ENCODE peak calls at places on chromosome X, in ten cellular contexts. One of them, this sample, is unnamed.
A peak's percentile ranks its signal among the peaks of the same experiment; 100 is the strongest.

GRCh38 chrX:140091276-140091886 is 126.1 kb upstream of the CXorf66 start:
- DNase-seq in HCT116: no peak
- DNase-seq in stomach: peak; percentile 36
- DNase-seq in tibial nerve: no peak
- DNase-seq in breast epithelium: no peak
- DNase-seq in IMR-90: no peak
- DNase-seq in gastrocnemius medialis: no peak
- DNase-seq in ovary: peak; percentile 36
- DNase-seq in K562: peak; percentile 37
- DNase-seq in Peyer's patch: peak; percentile 46
- DNase-seq in this sample: peak; percentile 19

GRCh38 chrX:120485562-120486520 is 16.7 kb upstream of the LAMP2 start:
- DNase-seq in breast epithelium: peak; percentile 60
- DNase-seq in ovary: peak; percentile 87
- DNase-seq in tibial nerve: peak; percentile 66
- DNase-seq in stomach: peak; percentile 76
- DNase-seq in K562: peak; percentile 70
- DNase-seq in gastrocnemius medialis: peak; percentile 81
- DNase-seq in Peyer's patch: peak; percentile 79
- DNase-seq in HCT116: peak; percentile 80
- DNase-seq in IMR-90: peak; percentile 69
- DNase-seq in this sample: peak; percentile 88

GRCh38 chrX:27132851-27133250 is 330.3 kb downstream of the PPP4R3C start:
- DNase-seq in breast epithelium: no peak
- DNase-seq in HCT116: no peak
- DNase-seq in Peyer's patch: no peak
- DNase-seq in ovary: no peak
- DNase-seq in stomach: no peak
- DNase-seq in IMR-90: no peak
- DNase-seq in tibial nerve: no peak
- DNase-seq in K562: no peak
- DNase-seq in gastrocnemius medialis: no peak
- DNase-seq in this sample: no peak

GRCh38 chrX:108735087-108735679 is 1.2 kb downstream of the IRS4 start:
- DNase-seq in HCT116: no peak
- DNase-seq in breast epithelium: no peak
- DNase-seq in Peyer's patch: no peak
- DNase-seq in stomach: no peak
- DNase-seq in gastrocnemius medialis: no peak
- DNase-seq in IMR-90: no peak
- DNase-seq in tibial nerve: no peak
- DNase-seq in ovary: peak; percentile 45
- DNase-seq in K562: no peak
- DNase-seq in this sample: peak; percentile 40

GRCh38 chrX:40065291-40066046 is 32.3 kb downstream of the BCOR start:
- DNase-seq in stomach: no peak
- DNase-seq in IMR-90: no peak
- DNase-seq in breast epithelium: no peak
- DNase-seq in HCT116: no peak
- DNase-seq in K562: no peak
- DNase-seq in ovary: no peak
- DNase-seq in tibial nerve: no peak
- DNase-seq in Peyer's patch: no peak
- DNase-seq in gastrocnemius medialis: no peak
- DNase-seq in this sample: no peak

GRCh38 chrX:150704030-150704613 is 10.9 kb downstream of the MTMR1 start:
- DNase-seq in stomach: no peak
- DNase-seq in K562: no peak
- DNase-seq in Peyer's patch: no peak
- DNase-seq in breast epithelium: no peak
- DNase-seq in IMR-90: peak; percentile 71
- DNase-seq in gastrocnemius medialis: no peak
- DNase-seq in ovary: no peak
- DNase-seq in HCT116: no peak
- DNase-seq in tibial nerve: no peak
- DNase-seq in this sample: peak; percentile 14

GRCh38 chrX:69362889-69363288 is 141.2 kb upstream of the NALF2 start:
- DNase-seq in K562: no peak
- DNase-seq in breast epithelium: no peak
- DNase-seq in ovary: peak; percentile 54
- DNase-seq in tibial nerve: no peak
- DNase-seq in IMR-90: no peak
- DNase-seq in gastrocnemius medialis: no peak
- DNase-seq in HCT116: no peak
- DNase-seq in Peyer's patch: no peak
- DNase-seq in stomach: no peak
- DNase-seq in this sample: no peak

GRCh38 chrX:130915302-130915701 is 12.3 kb upstream of the ENOX2 start:
- DNase-seq in K562: no peak
- DNase-seq in IMR-90: peak; percentile 37
- DNase-seq in gastrocnemius medialis: no peak
- DNase-seq in Peyer's patch: no peak
- DNase-seq in breast epithelium: no peak
- DNase-seq in HCT116: no peak
- DNase-seq in stomach: no peak
- DNase-seq in ovary: no peak
- DNase-seq in tibial nerve: no peak
- DNase-seq in this sample: no peak

DNA sequence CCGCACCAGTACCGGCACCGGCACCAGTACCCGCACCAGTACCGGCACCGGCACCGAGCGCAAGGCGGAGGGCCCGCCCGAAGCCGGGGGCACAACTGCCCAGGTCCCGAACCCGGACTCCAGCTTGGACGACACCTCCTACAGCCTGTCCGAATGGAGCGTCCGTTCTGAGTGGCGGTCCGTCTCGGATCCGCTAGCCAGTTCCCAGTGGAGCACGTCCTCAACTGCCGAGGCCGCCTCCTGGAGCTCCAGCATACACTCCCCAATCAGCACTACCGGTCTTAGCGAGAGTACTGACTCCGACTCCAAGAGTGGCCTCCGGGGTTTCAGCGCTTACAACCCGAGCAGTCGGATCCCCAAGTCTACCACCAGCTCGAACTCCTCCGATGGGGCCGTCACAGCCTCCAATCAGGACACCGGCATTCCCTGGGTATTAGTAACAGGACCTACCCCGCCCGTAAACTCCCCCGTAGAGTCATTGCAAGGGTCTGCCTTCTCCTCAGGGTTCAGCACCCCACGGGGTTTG is 885 bp upstream of the MAOA start:
- DNase-seq in stomach: peak; percentile 50
- DNase-seq in K562: no peak
- DNase-seq in IMR-90: peak; percentile 3
- DNase-seq in tibial nerve: peak; percentile 12
- DNase-seq in breast epithelium: peak; percentile 20
- DNase-seq in Peyer's patch: peak; percentile 52
- DNase-seq in ovary: no peak
- DNase-seq in HCT116: no peak
- DNase-seq in gastrocnemius medialis: peak; percentile 55
- DNase-seq in this sample: peak; percentile 50
- TF ChIP-seq POLR2A in stomach: no peak
- TF ChIP-seq POLR2A in K562: no peak
- TF ChIP-seq POLR2A in IMR-90: no peak
- TF ChIP-seq POLR2A in tibial nerve: no peak
- TF ChIP-seq POLR2A in breast epithelium: no peak
- TF ChIP-seq POLR2A in Peyer's patch: no peak
- TF ChIP-seq POLR2A in ovary: no peak
- TF ChIP-seq POLR2A in HCT116: no peak
- TF ChIP-seq POLR2A in gastrocnemius medialis: no peak
- TF ChIP-seq POLR2A in this sample: no peak

GRCh38 chrX:111411591-111412371 is at the start of gene DCX:
- DNase-seq in stomach: no peak
- DNase-seq in HCT116: no peak
- DNase-seq in gastrocnemius medialis: no peak
- DNase-seq in tibial nerve: no peak
- DNase-seq in ovary: no peak
- DNase-seq in IMR-90: no peak
- DNase-seq in Peyer's patch: no peak
- DNase-seq in K562: no peak
- DNase-seq in breast epithelium: no peak
- DNase-seq in this sample: no peak

GRCh38 chrX:111409326-111409725 is 2.7 kb downstream of the DCX start:
- DNase-seq in stomach: no peak
- DNase-seq in K562: no peak
- DNase-seq in breast epithelium: no peak
- DNase-seq in HCT116: no peak
- DNase-seq in Peyer's patch: no peak
- DNase-seq in ovary: no peak
- DNase-seq in IMR-90: no peak
- DNase-seq in gastrocnemius medialis: no peak
- DNase-seq in tibial nerve: no peak
- DNase-seq in this sample: no peak

GRCh38 chrX:111407948-111408347 is 4.0 kb downstream of the DCX start:
- DNase-seq in breast epithelium: no peak
- DNase-seq in HCT116: no peak
- DNase-seq in gastrocnemius medialis: no peak
- DNase-seq in Peyer's patch: no peak
- DNase-seq in IMR-90: no peak
- DNase-seq in K562: no peak
- DNase-seq in ovary: no peak
- DNase-seq in stomach: no peak
- DNase-seq in tibial nerve: no peak
- DNase-seq in this sample: no peak

DNA sequence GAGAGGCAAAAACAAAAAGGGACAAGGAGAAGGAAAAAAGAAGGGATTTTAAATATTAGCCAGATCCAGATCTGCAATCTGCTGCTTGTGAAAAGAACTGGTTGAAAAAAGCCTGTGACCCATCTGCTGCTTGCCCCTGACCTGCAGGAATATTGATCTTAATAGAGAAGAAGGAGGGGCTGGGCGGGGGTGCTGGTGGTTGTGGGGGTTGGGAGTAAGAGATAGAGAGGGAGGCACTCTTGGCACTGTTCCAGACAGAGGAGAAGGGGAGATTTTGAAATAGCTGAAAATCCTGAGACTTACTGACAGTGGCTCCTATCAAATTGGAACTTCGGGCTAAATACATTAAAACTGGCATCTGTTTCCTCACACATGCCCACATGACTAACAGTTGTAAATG is 1.5 kb downstream of the DCX start:
- DNase-seq in K562: no peak
- DNase-seq in ovary: no peak
- DNase-seq in stomach: no peak
- DNase-seq in IMR-90: no peak
- DNase-seq in gastrocnemius medialis: no peak
- DNase-seq in breast epithelium: no peak
- DNase-seq in Peyer's patch: no peak
- DNase-seq in HCT116: no peak
- DNase-seq in tibial nerve: no peak
- DNase-seq in this sample: no peak
- H3K4me3 ChIP-seq in K562: no peak overlapping the region
- H3K4me3 ChIP-seq in ovary: no peak overlapping the region
- H3K4me3 ChIP-seq in stomach: no peak overlapping the region
- H3K4me3 ChIP-seq in IMR-90: no peak overlapping the region
- H3K4me3 ChIP-seq in gastrocnemius medialis: no peak overlapping the region
- H3K4me3 ChIP-seq in breast epithelium: no peak overlapping the region
- H3K4me3 ChIP-seq in Peyer's patch: no peak overlapping the region
- H3K4me3 ChIP-seq in HCT116: no peak overlapping the region
- H3K4me3 ChIP-seq in tibial nerve: no peak overlapping the region
- H3K4me3 ChIP-seq in this sample: no peak overlapping the region

GRCh38 chrX:154734101-154734781 is 16.6 kb downstream of the GAB3 start:
- DNase-seq in breast epithelium: peak; percentile 40
- DNase-seq in ovary: peak; percentile 38
- DNase-seq in gastrocnemius medialis: no peak
- DNase-seq in HCT116: no peak
- DNase-seq in IMR-90: peak; percentile 91
- DNase-seq in Peyer's patch: peak; percentile 71
- DNase-seq in tibial nerve: no peak
- DNase-seq in K562: no peak
- DNase-seq in stomach: no peak
- DNase-seq in this sample: no peak
- H3K27me3 ChIP-seq in breast epithelium: no peaks in the 10 kb centered on the region
- H3K27me3 ChIP-seq in ovary: no peaks in the 10 kb centered on the region
- H3K27me3 ChIP-seq in gastrocnemius medialis: no peaks in the 10 kb centered on the region
- H3K27me3 ChIP-seq in HCT116: no peaks in the 10 kb centered on the region
- H3K27me3 ChIP-seq in IMR-90: no peaks in the 10 kb centered on the region
- H3K27me3 ChIP-seq in Peyer's patch: no peaks in the 10 kb centered on the region
- H3K27me3 ChIP-seq in tibial nerve: no peaks in the 10 kb centered on the region
- H3K27me3 ChIP-seq in K562: no peaks in the 10 kb centered on the region
- H3K27me3 ChIP-seq in stomach: no peaks in the 10 kb centered on the region
- H3K27me3 ChIP-seq in this sample: no peaks in the 10 kb centered on the region

GRCh38 chrX:73850124-73851013 is 287.4 kb downstream of the CHIC1 start:
- DNase-seq in breast epithelium: peak; percentile 33
- DNase-seq in Peyer's patch: peak; percentile 69
- DNase-seq in gastrocnemius medialis: no peak
- DNase-seq in ovary: peak; percentile 52
- DNase-seq in K562: peak; percentile 9
- DNase-seq in tibial nerve: no peak
- DNase-seq in stomach: peak; percentile 45
- DNase-seq in IMR-90: peak; percentile 38
- DNase-seq in HCT116: peak; percentile 7
- DNase-seq in this sample: peak; percentile 3

GRCh38 chrX:73847991-73848390 is 285.0 kb downstream of the CHIC1 start:
- DNase-seq in K562: no peak
- DNase-seq in HCT116: no peak
- DNase-seq in stomach: no peak
- DNase-seq in gastrocnemius medialis: no peak
- DNase-seq in IMR-90: no peak
- DNase-seq in ovary: no peak
- DNase-seq in Peyer's patch: no peak
- DNase-seq in tibial nerve: no peak
- DNase-seq in breast epithelium: no peak
- DNase-seq in this sample: no peak

GRCh38 chrX:73852022-73852421 is 289.0 kb downstream of the CHIC1 start:
- DNase-seq in stomach: no peak
- DNase-seq in gastrocnemius medialis: no peak
- DNase-seq in breast epithelium: no peak
- DNase-seq in HCT116: no peak
- DNase-seq in IMR-90: no peak
- DNase-seq in K562: no peak
- DNase-seq in tibial nerve: no peak
- DNase-seq in ovary: no peak
- DNase-seq in Peyer's patch: no peak
- DNase-seq in this sample: no peak

GRCh38 chrX:73849054-73849453 is 286.1 kb downstream of the CHIC1 start:
- DNase-seq in breast epithelium: no peak
- DNase-seq in stomach: no peak
- DNase-seq in ovary: no peak
- DNase-seq in Peyer's patch: no peak
- DNase-seq in HCT116: no peak
- DNase-seq in IMR-90: no peak
- DNase-seq in tibial nerve: no peak
- DNase-seq in K562: no peak
- DNase-seq in gastrocnemius medialis: no peak
- DNase-seq in this sample: no peak

DNA sequence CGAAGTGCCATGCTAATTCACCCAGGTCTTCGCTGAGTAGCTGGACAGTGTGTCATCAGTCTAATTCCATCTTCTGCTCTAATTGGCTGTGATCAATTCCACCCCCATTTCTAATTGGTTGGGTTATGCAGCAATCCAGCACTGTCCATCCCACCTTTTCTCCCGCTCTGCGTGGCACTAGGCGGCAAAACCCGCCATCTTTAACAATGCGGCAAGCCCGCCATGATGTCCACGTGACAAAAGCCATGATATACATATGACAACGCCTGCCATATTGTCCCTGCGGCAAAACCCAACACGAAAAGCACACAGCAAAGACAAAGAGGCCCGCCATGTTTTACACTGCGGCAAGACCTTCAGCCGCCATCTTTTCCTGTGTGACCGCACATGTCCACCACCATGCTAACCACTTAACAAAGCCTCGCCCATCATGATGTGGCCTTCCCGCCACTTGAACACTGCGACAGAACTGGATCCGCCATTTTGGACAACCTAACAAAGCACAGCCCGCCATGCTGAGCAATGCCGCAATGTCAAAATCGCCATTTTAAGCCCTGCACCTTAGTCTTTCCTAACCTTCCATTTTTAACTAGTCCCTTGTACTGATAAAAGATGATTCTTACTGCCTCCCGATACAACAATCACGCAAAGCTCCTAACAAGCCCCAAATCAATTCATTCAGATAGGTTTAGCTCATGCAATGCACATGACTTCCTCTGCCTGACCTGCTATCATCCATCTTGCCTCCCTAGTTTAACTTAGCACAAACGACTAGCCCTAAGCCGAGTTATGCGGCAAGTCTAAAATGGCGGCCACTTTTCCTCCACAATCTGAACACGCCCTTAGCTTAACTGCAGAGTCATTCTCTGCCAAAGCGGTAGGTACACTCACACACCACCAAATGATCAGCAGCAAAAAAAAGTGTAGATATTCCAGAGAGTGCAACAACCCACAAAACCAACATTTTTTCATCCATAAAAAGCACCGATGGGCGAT is 288.3 kb downstream of the CHIC1 start:
- DNase-seq in gastrocnemius medialis: no peak
- DNase-seq in breast epithelium: peak; percentile 96
- DNase-seq in Peyer's patch: peak; percentile 95
- DNase-seq in IMR-90: peak; percentile 96
- DNase-seq in K562: peak; percentile 70
- DNase-seq in stomach: peak; percentile 87
- DNase-seq in tibial nerve: no peak
- DNase-seq in HCT116: no peak
- DNase-seq in ovary: peak; percentile 89
- DNase-seq in this sample: peak; percentile 90
- TF ChIP-seq POLR2A in gastrocnemius medialis: peak; percentile 21
- TF ChIP-seq POLR2A in breast epithelium: no peak
- TF ChIP-seq POLR2A in Peyer's patch: no peak
- TF ChIP-seq POLR2A in IMR-90: no peak
- TF ChIP-seq POLR2A in K562: peak; percentile 51
- TF ChIP-seq POLR2A in stomach: no peak
- TF ChIP-seq POLR2A in tibial nerve: no peak
- TF ChIP-seq POLR2A in HCT116: no peak
- TF ChIP-seq POLR2A in ovary: no peak
- TF ChIP-seq POLR2A in this sample: no peak